ENCODE peak calls at places on chromosomes 5 and 9, in ten cellular contexts. One of them, this sample, is unnamed.

GRCh38 chr5:133292300-133292699 is 240.5 kb downstream of the HSPA4 start:
- DNase-seq in body of pancreas: no peak
- DNase-seq in tibial artery: no peak
- DNase-seq in sigmoid colon: no peak
- DNase-seq in astrocyte of the spinal cord: no peak
- DNase-seq in epithelial cell of esophagus: peak
- DNase-seq in foreskin fibroblast: no peak
- DNase-seq in kidney epithelial cell: peak
- DNase-seq in CD8-positive, alpha-beta T cell: no peak
- DNase-seq in BE2C: no peak
- DNase-seq in this sample: no peak

GRCh38 chr5:150394103-150394502 is 18.6 kb downstream of the CD74 start:
- DNase-seq in foreskin fibroblast: no peak
- DNase-seq in tibial artery: no peak
- DNase-seq in kidney epithelial cell: no peak
- DNase-seq in CD8-positive, alpha-beta T cell: no peak
- DNase-seq in epithelial cell of esophagus: peak
- DNase-seq in BE2C: no peak
- DNase-seq in sigmoid colon: no peak
- DNase-seq in body of pancreas: no peak
- DNase-seq in astrocyte of the spinal cord: peak
- DNase-seq in this sample: no peak

GRCh38 chr9:69380811-69381210 is 55.8 kb downstream of the ENTREP1 start:
- DNase-seq in epithelial cell of esophagus: peak
- DNase-seq in foreskin fibroblast: peak
- DNase-seq in CD8-positive, alpha-beta T cell: no peak
- DNase-seq in kidney epithelial cell: peak
- DNase-seq in sigmoid colon: no peak
- DNase-seq in body of pancreas: no peak
- DNase-seq in astrocyte of the spinal cord: peak
- DNase-seq in BE2C: no peak
- DNase-seq in tibial artery: no peak
- DNase-seq in this sample: no peak

GRCh38 chr9:115442054-115442453 is 324.1 kb upstream of the TNC start:
- DNase-seq in body of pancreas: no peak
- DNase-seq in kidney epithelial cell: peak
- DNase-seq in epithelial cell of esophagus: peak
- DNase-seq in foreskin fibroblast: no peak
- DNase-seq in astrocyte of the spinal cord: no peak
- DNase-seq in tibial artery: no peak
- DNase-seq in BE2C: no peak
- DNase-seq in sigmoid colon: no peak
- DNase-seq in CD8-positive, alpha-beta T cell: no peak
- DNase-seq in this sample: no peak

GRCh38 chr5:56123531-56124243 is 109.4 kb downstream of the ANKRD55 start:
- DNase-seq in tibial artery: peak
- DNase-seq in body of pancreas: peak
- DNase-seq in CD8-positive, alpha-beta T cell: no peak
- DNase-seq in sigmoid colon: peak
- DNase-seq in BE2C: peak
- DNase-seq in epithelial cell of esophagus: peak
- DNase-seq in kidney epithelial cell: peak
- DNase-seq in foreskin fibroblast: peak
- DNase-seq in astrocyte of the spinal cord: peak
- DNase-seq in this sample: peak

GRCh38 chr5:171363846-171364245 is 23.8 kb upstream of the NPM1 start:
- DNase-seq in kidney epithelial cell: no peak
- DNase-seq in tibial artery: no peak
- DNase-seq in BE2C: no peak
- DNase-seq in foreskin fibroblast: no peak
- DNase-seq in body of pancreas: no peak
- DNase-seq in CD8-positive, alpha-beta T cell: no peak
- DNase-seq in sigmoid colon: no peak
- DNase-seq in astrocyte of the spinal cord: no peak
- DNase-seq in epithelial cell of esophagus: no peak
- DNase-seq in this sample: no peak

GRCh38 chr9:124299519-124300090 is 41.9 kb downstream of the NEK6 start:
- DNase-seq in BE2C: no peak
- DNase-seq in body of pancreas: no peak
- DNase-seq in CD8-positive, alpha-beta T cell: no peak
- DNase-seq in epithelial cell of esophagus: peak
- DNase-seq in tibial artery: no peak
- DNase-seq in astrocyte of the spinal cord: no peak
- DNase-seq in foreskin fibroblast: no peak
- DNase-seq in kidney epithelial cell: no peak
- DNase-seq in sigmoid colon: no peak
- DNase-seq in this sample: no peak

GRCh38 chr5:13660072-13660471 is 284.4 kb downstream of the DNAH5 start:
- DNase-seq in tibial artery: no peak
- DNase-seq in foreskin fibroblast: no peak
- DNase-seq in epithelial cell of esophagus: peak
- DNase-seq in sigmoid colon: no peak
- DNase-seq in body of pancreas: no peak
- DNase-seq in CD8-positive, alpha-beta T cell: no peak
- DNase-seq in astrocyte of the spinal cord: peak
- DNase-seq in BE2C: no peak
- DNase-seq in kidney epithelial cell: no peak
- DNase-seq in this sample: no peak

GRCh38 chr9:125521462-125522327 is 185.3 kb downstream of the MAPKAP1 start:
- DNase-seq in CD8-positive, alpha-beta T cell: peak
- DNase-seq in tibial artery: no peak
- DNase-seq in body of pancreas: no peak
- DNase-seq in epithelial cell of esophagus: peak
- DNase-seq in BE2C: no peak
- DNase-seq in kidney epithelial cell: peak
- DNase-seq in sigmoid colon: no peak
- DNase-seq in astrocyte of the spinal cord: peak
- DNase-seq in foreskin fibroblast: peak
- DNase-seq in this sample: peak

GRCh38 chr5:44821164-44821563 is 12.4 kb downstream of the MRPS30 start:
- DNase-seq in foreskin fibroblast: no peak
- DNase-seq in BE2C: peak
- DNase-seq in sigmoid colon: no peak
- DNase-seq in kidney epithelial cell: no peak
- DNase-seq in tibial artery: no peak
- DNase-seq in body of pancreas: no peak
- DNase-seq in CD8-positive, alpha-beta T cell: no peak
- DNase-seq in astrocyte of the spinal cord: no peak
- DNase-seq in epithelial cell of esophagus: no peak
- DNase-seq in this sample: no peak

GRCh38 chr5:53323511-53323910 is 156.9 kb upstream of the FST start:
- DNase-seq in CD8-positive, alpha-beta T cell: no peak
- DNase-seq in astrocyte of the spinal cord: no peak
- DNase-seq in tibial artery: no peak
- DNase-seq in kidney epithelial cell: no peak
- DNase-seq in epithelial cell of esophagus: peak
- DNase-seq in BE2C: no peak
- DNase-seq in body of pancreas: no peak
- DNase-seq in sigmoid colon: no peak
- DNase-seq in foreskin fibroblast: no peak
- DNase-seq in this sample: no peak

GRCh38 chr5:53321721-53322120 is 158.7 kb upstream of the FST start:
- DNase-seq in kidney epithelial cell: no peak
- DNase-seq in body of pancreas: no peak
- DNase-seq in foreskin fibroblast: no peak
- DNase-seq in CD8-positive, alpha-beta T cell: no peak
- DNase-seq in epithelial cell of esophagus: no peak
- DNase-seq in BE2C: no peak
- DNase-seq in tibial artery: no peak
- DNase-seq in sigmoid colon: no peak
- DNase-seq in astrocyte of the spinal cord: no peak
- DNase-seq in this sample: no peak

GRCh38 chr5:53321073-53321472 is 159.4 kb upstream of the FST start:
- DNase-seq in astrocyte of the spinal cord: no peak
- DNase-seq in body of pancreas: no peak
- DNase-seq in epithelial cell of esophagus: peak
- DNase-seq in CD8-positive, alpha-beta T cell: no peak
- DNase-seq in BE2C: no peak
- DNase-seq in sigmoid colon: no peak
- DNase-seq in kidney epithelial cell: no peak
- DNase-seq in tibial artery: no peak
- DNase-seq in foreskin fibroblast: no peak
- DNase-seq in this sample: no peak

GRCh38 chr5:53323943-53324642 is 156.3 kb upstream of the FST start:
- DNase-seq in sigmoid colon: no peak
- DNase-seq in epithelial cell of esophagus: peak
- DNase-seq in CD8-positive, alpha-beta T cell: no peak
- DNase-seq in astrocyte of the spinal cord: no peak
- DNase-seq in foreskin fibroblast: peak
- DNase-seq in BE2C: no peak
- DNase-seq in kidney epithelial cell: no peak
- DNase-seq in body of pancreas: no peak
- DNase-seq in tibial artery: no peak
- DNase-seq in this sample: no peak

DNA sequence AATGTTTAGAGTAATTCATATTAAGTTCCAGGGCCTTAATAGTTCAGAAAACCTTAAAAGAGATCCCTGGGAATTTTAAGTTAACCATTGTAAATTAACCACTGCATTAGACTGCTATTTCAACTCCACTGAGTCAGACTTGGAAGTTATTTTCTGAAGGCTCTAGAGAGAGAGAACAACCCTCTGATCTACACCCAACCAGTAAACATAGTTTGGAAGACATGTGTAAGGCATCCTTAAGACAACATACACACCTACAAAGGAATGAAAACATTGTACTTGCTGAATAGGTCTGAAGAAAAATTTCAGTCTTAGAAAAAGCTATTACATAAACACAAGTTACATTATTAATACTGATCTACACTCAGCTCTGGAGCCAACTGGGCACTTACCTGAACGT is 158.2 kb upstream of the FST start:
- DNase-seq in CD8-positive, alpha-beta T cell: no peak
- DNase-seq in kidney epithelial cell: no peak
- DNase-seq in astrocyte of the spinal cord: peak
- DNase-seq in tibial artery: no peak
- DNase-seq in BE2C: no peak
- DNase-seq in foreskin fibroblast: no peak
- DNase-seq in body of pancreas: no peak
- DNase-seq in sigmoid colon: no peak
- DNase-seq in epithelial cell of esophagus: peak
- DNase-seq in this sample: no peak
- TF ChIP-seq CTCF in CD8-positive, alpha-beta T cell: no peak
- TF ChIP-seq CTCF in kidney epithelial cell: no peak
- TF ChIP-seq CTCF in astrocyte of the spinal cord: no peak
- TF ChIP-seq CTCF in tibial artery: no peak
- TF ChIP-seq CTCF in BE2C: no peak
- TF ChIP-seq CTCF in foreskin fibroblast: no peak
- TF ChIP-seq CTCF in body of pancreas: no peak
- TF ChIP-seq CTCF in sigmoid colon: no peak
- TF ChIP-seq CTCF in epithelial cell of esophagus: no peak
- TF ChIP-seq CTCF in this sample: no peak

GRCh38 chr5:141692533-141692888 is 10.5 kb upstream of the ARAP3 start:
- DNase-seq in astrocyte of the spinal cord: no peak
- DNase-seq in tibial artery: no peak
- DNase-seq in foreskin fibroblast: no peak
- DNase-seq in kidney epithelial cell: no peak
- DNase-seq in CD8-positive, alpha-beta T cell: no peak
- DNase-seq in body of pancreas: no peak
- DNase-seq in BE2C: no peak
- DNase-seq in epithelial cell of esophagus: no peak
- DNase-seq in sigmoid colon: no peak
- DNase-seq in this sample: no peak
- H3K4me3 ChIP-seq in astrocyte of the spinal cord: peak
- H3K4me3 ChIP-seq in tibial artery: peak
- H3K4me3 ChIP-seq in foreskin fibroblast: peak
- H3K4me3 ChIP-seq in kidney epithelial cell: no peak
- H3K4me3 ChIP-seq in CD8-positive, alpha-beta T cell: peak
- H3K4me3 ChIP-seq in body of pancreas: no peak
- H3K4me3 ChIP-seq in BE2C: peak
- H3K4me3 ChIP-seq in epithelial cell of esophagus: peak
- H3K4me3 ChIP-seq in sigmoid colon: no peak
- H3K4me3 ChIP-seq in this sample: no peak

DNA sequence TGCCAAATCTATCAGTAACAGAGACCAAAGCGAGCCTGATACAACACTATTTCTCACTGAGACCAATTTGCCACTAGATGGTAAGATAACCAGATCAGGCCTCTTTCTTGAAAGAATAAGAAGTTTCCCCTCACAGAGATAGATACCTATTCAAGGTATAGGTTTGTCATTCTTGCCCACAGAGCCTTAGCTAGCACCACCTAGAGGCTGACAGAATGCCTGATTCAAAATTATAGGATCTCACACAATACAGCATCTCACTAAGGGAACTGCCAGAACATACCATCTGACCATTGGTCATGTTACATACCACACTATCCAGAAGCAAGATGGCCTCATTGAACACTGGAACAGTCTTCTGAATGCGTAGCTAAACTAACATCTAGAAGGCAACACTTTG is 166.6 kb upstream of the HCN1 start:
- DNase-seq in sigmoid colon: no peak
- DNase-seq in kidney epithelial cell: no peak
- DNase-seq in astrocyte of the spinal cord: no peak
- DNase-seq in foreskin fibroblast: no peak
- DNase-seq in body of pancreas: no peak
- DNase-seq in epithelial cell of esophagus: no peak
- DNase-seq in CD8-positive, alpha-beta T cell: no peak
- DNase-seq in tibial artery: no peak
- DNase-seq in BE2C: no peak
- DNase-seq in this sample: no peak
- TF ChIP-seq CTCF in sigmoid colon: no peak
- TF ChIP-seq CTCF in kidney epithelial cell: no peak
- TF ChIP-seq CTCF in astrocyte of the spinal cord: no peak
- TF ChIP-seq CTCF in foreskin fibroblast: no peak
- TF ChIP-seq CTCF in body of pancreas: no peak
- TF ChIP-seq CTCF in epithelial cell of esophagus: no peak
- TF ChIP-seq CTCF in CD8-positive, alpha-beta T cell: no peak
- TF ChIP-seq CTCF in tibial artery: no peak
- TF ChIP-seq CTCF in BE2C: peak
- TF ChIP-seq CTCF in this sample: no peak

DNA sequence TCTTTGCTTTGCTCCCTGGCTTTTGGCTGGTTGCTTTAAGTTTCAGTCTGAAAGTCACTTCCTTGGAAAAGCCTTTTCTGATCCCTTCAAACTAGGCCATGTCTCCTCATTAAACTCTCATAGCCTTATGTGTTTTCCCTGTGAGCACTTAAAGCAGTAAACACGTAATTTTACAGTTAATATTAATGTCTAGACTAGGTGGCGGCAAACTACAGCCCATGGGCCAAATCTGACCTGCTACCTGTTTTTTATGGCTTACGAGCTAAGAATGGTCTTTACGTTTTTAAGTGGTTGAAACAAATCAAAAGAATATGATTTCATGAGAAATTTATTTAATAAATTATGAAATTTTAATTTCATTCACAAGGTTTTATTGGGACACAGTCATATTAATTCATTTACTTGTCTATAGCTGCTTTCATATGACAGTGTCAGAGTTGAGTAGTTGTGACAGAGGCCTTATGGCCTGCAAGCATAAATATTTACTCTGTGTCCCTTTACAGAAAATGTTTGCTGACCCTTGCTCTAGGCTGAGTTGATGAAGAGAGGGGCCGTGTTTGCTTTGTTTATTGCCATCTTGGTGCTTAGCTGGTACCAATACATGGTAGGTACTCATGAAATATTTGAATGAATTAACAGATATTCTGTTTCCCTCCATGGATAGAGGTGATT is 7.4 kb downstream of the SLC44A1 start:
- DNase-seq in body of pancreas: no peak
- DNase-seq in BE2C: no peak
- DNase-seq in epithelial cell of esophagus: no peak
- DNase-seq in kidney epithelial cell: no peak
- DNase-seq in tibial artery: no peak
- DNase-seq in sigmoid colon: no peak
- DNase-seq in CD8-positive, alpha-beta T cell: no peak
- DNase-seq in foreskin fibroblast: no peak
- DNase-seq in astrocyte of the spinal cord: no peak
- DNase-seq in this sample: no peak
- H3K4me3 ChIP-seq in body of pancreas: no peak
- H3K4me3 ChIP-seq in BE2C: no peak
- H3K4me3 ChIP-seq in epithelial cell of esophagus: no peak
- H3K4me3 ChIP-seq in kidney epithelial cell: no peak
- H3K4me3 ChIP-seq in tibial artery: no peak
- H3K4me3 ChIP-seq in sigmoid colon: no peak
- H3K4me3 ChIP-seq in CD8-positive, alpha-beta T cell: no peak
- H3K4me3 ChIP-seq in foreskin fibroblast: no peak
- H3K4me3 ChIP-seq in astrocyte of the spinal cord: no peak
- H3K4me3 ChIP-seq in this sample: no peak

This sample was measured in HFF-Myc.